ENCODE peak calls at places on chromosomes 2 and 18, in eight cellular contexts. D is HuH-7.5; Z is activated CD4-positive, alpha-beta T cell treated with anti-CD3 and anti-CD28 coated beads, Interleukin-2, amount 50 U/mL, for 48 hours; V is stimulated activated CD8-positive, alpha-beta memory T cell treated with anti-CD3 and anti-CD28 coated beads, Interleukin-12 subunit alpha, Interleukin-12 subunit beta, amount 100 ng/mL, for 1 hour; H is T-cell; B is Calu3; O is AML-193; U is aorta. I is an unnamed sample.

GRCh38 chr2:129008055-129008880 is 689.6 kb upstream of the HS6ST1 start:
- DNase-seq in D (no peak), Z (no peak), V (no peak), H (no peak), B (no peak), O (no peak), U (no peak), I (no peak)

GRCh38 chr2:187390891-187391290 is 57.2 kb downstream of the CALCRL start:
- DNase-seq in D (no peak), Z (no peak), V (no peak), H (no peak), B (peak; percentile 31), O (no peak), U (no peak), I (no peak)

GRCh38 chr18:27501651-27502050 is 316.5 kb upstream of the CHST9 start:
- DNase-seq in D (no peak), Z (no peak), V (no peak), H (no peak), B (no peak), O (no peak), U (no peak), I (no peak)

GRCh38 chr18:2948038-2948437 is 64.9 kb downstream of the LPIN2 start:
- DNase-seq in D (no peak), Z (no peak), V (no peak), H (no peak), B (peak; percentile 4), O (no peak), U (no peak), I (no peak)

GRCh38 chr2:105454801-105455485 is 56.1 kb upstream of the FHL2 start:
- DNase-seq in D (no peak), Z (no peak), V (no peak), H (no peak), B (peak; percentile 76), O (peak; percentile 39), U (peak; percentile 57), I (peak; percentile 34)

GRCh38 chr2:118720866-118721265 is 126.6 kb downstream of the EN1 start:
- DNase-seq in D (no peak), Z (no peak), V (no peak), H (no peak), B (no peak), O (no peak), U (no peak), I (no peak)

GRCh38 chr18:8610442-8610801 is 1.2 kb downstream of the RAB12 start:
- DNase-seq in D (peak; percentile 32), Z (peak; percentile 13), V (no peak), H (peak; percentile 4), B (no peak), O (no peak), U (peak; percentile 48), I (no peak)

GRCh38 chr2:218003994-218004419 is 1.2 kb upstream of the TNS1 start:
- DNase-seq in D (no peak), Z (no peak), V (no peak), H (no peak), B (no peak), O (no peak), U (peak; percentile 92), I (no peak)

GRCh38 chr2:78546843-78547242 is 478.7 kb upstream of the REG3G start:
- DNase-seq in D (no peak), Z (no peak), V (no peak), H (no peak), B (no peak), O (no peak), U (no peak), I (no peak)

GRCh38 chr2:69642709-69643601 is 584 bp downstream of the AAK1 start:
- DNase-seq in D (peak; percentile 43), Z (peak; percentile 74), V (no peak), H (peak; percentile 53), B (peak; percentile 39), O (peak; percentile 69), U (peak; percentile 73), I (peak; percentile 76)

GRCh38 chr18:11047156-11047555 is 102.2 kb downstream of the PIEZO2 start:
- DNase-seq in D (no peak), Z (no peak), V (no peak), H (no peak), B (no peak), O (no peak), U (no peak), I (no peak)

GRCh38 chr2:239476029-239476756 is 75.4 kb upstream of the HDAC4 start:
- DNase-seq in D (no peak), Z (no peak), V (no peak), H (no peak), B (no peak), O (no peak), U (no peak), I (no peak)

GRCh38 chr2:288002-288742 is at the start of gene ALKAL2:
- DNase-seq in D (no peak), Z (no peak), V (no peak), H (no peak), B (peak; percentile 7), O (no peak), U (no peak), I (peak; percentile 42)